ENCODE peak calls at places on chromosome 22, in nine cellular contexts. One of them, this sample, is unnamed.

GRCh38 chr22:49398115-49398514 is 429.6 kb downstream of the BRD1 start:
- DNase-seq in A549: no peak
- DNase-seq in OCI-LY7: no peak
- DNase-seq in IMR-90: no peak
- DNase-seq in PC-9: no peak
- DNase-seq in effector memory CD4-positive, alpha-beta T cell: no peak
- DNase-seq in adrenal gland: no peak
- DNase-seq in H9: peak
- DNase-seq in ovary: no peak
- DNase-seq in this sample: peak

GRCh38 chr22:37079158-37079557 is 27.6 kb downstream of the KCTD17 start:
- DNase-seq in A549: no peak
- DNase-seq in OCI-LY7: no peak
- DNase-seq in IMR-90: no peak
- DNase-seq in PC-9: no peak
- DNase-seq in effector memory CD4-positive, alpha-beta T cell: no peak
- DNase-seq in adrenal gland: no peak
- DNase-seq in H9: no peak
- DNase-seq in ovary: no peak
- DNase-seq in this sample: no peak

GRCh38 chr22:33538277-33538885 is 381.9 kb downstream of the LARGE1 start:
- DNase-seq in A549: no peak
- DNase-seq in OCI-LY7: no peak
- DNase-seq in IMR-90: no peak
- DNase-seq in PC-9: no peak
- DNase-seq in effector memory CD4-positive, alpha-beta T cell: no peak
- DNase-seq in adrenal gland: no peak
- DNase-seq in H9: no peak
- DNase-seq in ovary: no peak
- DNase-seq in this sample: no peak

GRCh38 chr22:49099496-49100124 is 728.1 kb downstream of the BRD1 start:
- DNase-seq in A549: peak
- DNase-seq in OCI-LY7: no peak
- DNase-seq in IMR-90: no peak
- DNase-seq in PC-9: peak
- DNase-seq in effector memory CD4-positive, alpha-beta T cell: no peak
- DNase-seq in adrenal gland: no peak
- DNase-seq in H9: no peak
- DNase-seq in ovary: no peak
- DNase-seq in this sample: no peak

GRCh38 chr22:26428515-26429457 is at the start of gene ASPHD2:
- DNase-seq in A549: peak
- DNase-seq in OCI-LY7: peak
- DNase-seq in IMR-90: peak
- DNase-seq in PC-9: no peak
- DNase-seq in effector memory CD4-positive, alpha-beta T cell: peak
- DNase-seq in adrenal gland: peak
- DNase-seq in H9: peak
- DNase-seq in ovary: peak
- DNase-seq in this sample: peak

GRCh38 chr22:37300551-37301017 is 18.3 kb downstream of the CYTH4 start:
- DNase-seq in A549: no peak
- DNase-seq in OCI-LY7: no peak
- DNase-seq in IMR-90: no peak
- DNase-seq in PC-9: no peak
- DNase-seq in effector memory CD4-positive, alpha-beta T cell: no peak
- DNase-seq in adrenal gland: no peak
- DNase-seq in H9: no peak
- DNase-seq in ovary: no peak
- DNase-seq in this sample: no peak

GRCh38 chr22:32693102-32693501 is 108.4 kb upstream of the TIMP3 start:
- DNase-seq in A549: no peak
- DNase-seq in OCI-LY7: no peak
- DNase-seq in IMR-90: no peak
- DNase-seq in PC-9: peak
- DNase-seq in effector memory CD4-positive, alpha-beta T cell: no peak
- DNase-seq in adrenal gland: no peak
- DNase-seq in H9: no peak
- DNase-seq in ovary: no peak
- DNase-seq in this sample: no peak

GRCh38 chr22:50579752-50580151 is 1.5 kb upstream of the CPT1B start:
- DNase-seq in A549: no peak
- DNase-seq in OCI-LY7: no peak
- DNase-seq in IMR-90: no peak
- DNase-seq in PC-9: no peak
- DNase-seq in effector memory CD4-positive, alpha-beta T cell: no peak
- DNase-seq in adrenal gland: no peak
- DNase-seq in H9: no peak
- DNase-seq in ovary: no peak
- DNase-seq in this sample: no peak

GRCh38 chr22:20567371-20567847 is 60.0 kb downstream of the MED15 start:
- DNase-seq in A549: peak
- DNase-seq in OCI-LY7: no peak
- DNase-seq in IMR-90: peak
- DNase-seq in PC-9: peak
- DNase-seq in effector memory CD4-positive, alpha-beta T cell: no peak
- DNase-seq in adrenal gland: no peak
- DNase-seq in H9: no peak
- DNase-seq in ovary: no peak
- DNase-seq in this sample: no peak

GRCh38 chr22:42966389-42966998 is 48.5 kb downstream of the PACSIN2 start:
- DNase-seq in A549: no peak
- DNase-seq in OCI-LY7: no peak
- DNase-seq in IMR-90: no peak
- DNase-seq in PC-9: no peak
- DNase-seq in effector memory CD4-positive, alpha-beta T cell: no peak
- DNase-seq in adrenal gland: no peak
- DNase-seq in H9: no peak
- DNase-seq in ovary: no peak
- DNase-seq in this sample: no peak

GRCh38 chr22:32533265-32534068 is 58.9 kb downstream of the FBXO7 start:
- DNase-seq in A549: no peak
- DNase-seq in OCI-LY7: no peak
- DNase-seq in IMR-90: peak
- DNase-seq in PC-9: peak
- DNase-seq in effector memory CD4-positive, alpha-beta T cell: no peak
- DNase-seq in adrenal gland: no peak
- DNase-seq in H9: no peak
- DNase-seq in ovary: no peak
- DNase-seq in this sample: no peak

GRCh38 chr22:17703811-17704210 is 65.3 kb downstream of the BCL2L13 start:
- DNase-seq in A549: no peak
- DNase-seq in OCI-LY7: no peak
- DNase-seq in IMR-90: peak
- DNase-seq in PC-9: no peak
- DNase-seq in effector memory CD4-positive, alpha-beta T cell: no peak
- DNase-seq in adrenal gland: no peak
- DNase-seq in H9: no peak
- DNase-seq in ovary: no peak
- DNase-seq in this sample: no peak

GRCh38 chr22:27641049-27641790 is 160.3 kb downstream of the MN1 start:
- DNase-seq in A549: no peak
- DNase-seq in OCI-LY7: no peak
- DNase-seq in IMR-90: peak
- DNase-seq in PC-9: no peak
- DNase-seq in effector memory CD4-positive, alpha-beta T cell: no peak
- DNase-seq in adrenal gland: no peak
- DNase-seq in H9: no peak
- DNase-seq in ovary: no peak
- DNase-seq in this sample: no peak

GRCh38 chr22:39148727-39149535 is 3.5 kb downstream of the CBX7 start:
- DNase-seq in A549: no peak
- DNase-seq in OCI-LY7: peak
- DNase-seq in IMR-90: no peak
- DNase-seq in PC-9: no peak
- DNase-seq in effector memory CD4-positive, alpha-beta T cell: peak
- DNase-seq in adrenal gland: peak
- DNase-seq in H9: peak
- DNase-seq in ovary: peak
- DNase-seq in this sample: no peak

GRCh38 chr22:43639228-43639948 is 172.7 kb downstream of the EFCAB6 start:
- DNase-seq in A549: no peak
- DNase-seq in OCI-LY7: no peak
- DNase-seq in IMR-90: no peak
- DNase-seq in PC-9: no peak
- DNase-seq in effector memory CD4-positive, alpha-beta T cell: no peak
- DNase-seq in adrenal gland: no peak
- DNase-seq in H9: no peak
- DNase-seq in ovary: no peak
- DNase-seq in this sample: no peak

GRCh38 chr22:32050678-32051515 is 7.8 kb downstream of the SLC5A1 start:
- DNase-seq in A549: peak
- DNase-seq in OCI-LY7: no peak
- DNase-seq in IMR-90: peak
- DNase-seq in PC-9: peak
- DNase-seq in effector memory CD4-positive, alpha-beta T cell: peak
- DNase-seq in adrenal gland: peak
- DNase-seq in H9: peak
- DNase-seq in ovary: no peak
- DNase-seq in this sample: peak

GRCh38 chr22:38572065-38572464 is 2.1 kb upstream of the DMC1 start:
- DNase-seq in A549: peak
- DNase-seq in OCI-LY7: peak
- DNase-seq in IMR-90: peak
- DNase-seq in PC-9: peak
- DNase-seq in effector memory CD4-positive, alpha-beta T cell: no peak
- DNase-seq in adrenal gland: peak
- DNase-seq in H9: no peak
- DNase-seq in ovary: peak
- DNase-seq in this sample: peak

DNA sequence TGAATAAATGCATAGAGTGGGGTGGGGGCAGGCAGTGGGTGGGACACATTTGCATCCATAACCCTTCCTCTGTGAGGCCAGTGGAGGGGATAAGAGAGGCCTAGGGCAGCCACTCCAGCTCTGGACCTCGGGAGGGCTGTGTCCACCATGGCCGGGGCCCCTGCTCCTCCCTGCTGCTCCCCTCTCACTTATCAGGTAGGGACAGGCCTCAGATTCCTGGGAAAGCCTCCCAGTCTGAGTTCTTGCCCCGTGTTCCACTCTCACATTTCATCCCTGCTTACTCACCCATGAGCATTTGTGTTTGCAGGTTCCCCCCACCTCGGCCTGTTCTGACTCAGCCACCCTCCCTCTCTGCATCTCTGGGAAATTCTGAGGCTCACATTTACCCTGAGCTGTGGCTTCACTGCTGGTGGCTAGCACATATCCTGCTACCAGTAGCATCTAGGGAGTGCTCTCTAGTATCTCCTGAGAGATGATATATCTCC is 128.7 kb upstream of the TOP3B start:
- DNase-seq in A549: peak
- DNase-seq in OCI-LY7: peak
- DNase-seq in IMR-90: peak
- DNase-seq in PC-9: no peak
- DNase-seq in effector memory CD4-positive, alpha-beta T cell: no peak
- DNase-seq in adrenal gland: no peak
- DNase-seq in H9: no peak
- DNase-seq in ovary: no peak
- DNase-seq in this sample: no peak
- H3K27ac ChIP-seq in A549: peak
- H3K27ac ChIP-seq in OCI-LY7: peak
- H3K27ac ChIP-seq in IMR-90: peak
- H3K27ac ChIP-seq in PC-9: no peak
- H3K27ac ChIP-seq in effector memory CD4-positive, alpha-beta T cell: no peak
- H3K27ac ChIP-seq in adrenal gland: no peak
- H3K27ac ChIP-seq in H9: no peak
- H3K27ac ChIP-seq in ovary: no peak
- H3K27ac ChIP-seq in this sample: no peak

GRCh38 chr22:41512421-41513194 is 31.7 kb downstream of the POLR3H start:
- DNase-seq in A549: peak
- DNase-seq in OCI-LY7: no peak
- DNase-seq in IMR-90: peak
- DNase-seq in PC-9: peak
- DNase-seq in effector memory CD4-positive, alpha-beta T cell: no peak
- DNase-seq in adrenal gland: peak
- DNase-seq in H9: peak
- DNase-seq in ovary: peak
- DNase-seq in this sample: no peak
- H3K27ac ChIP-seq in A549: peak
- H3K27ac ChIP-seq in OCI-LY7: no peak
- H3K27ac ChIP-seq in IMR-90: peak
- H3K27ac ChIP-seq in PC-9: peak
- H3K27ac ChIP-seq in effector memory CD4-positive, alpha-beta T cell: no peak
- H3K27ac ChIP-seq in adrenal gland: peak
- H3K27ac ChIP-seq in H9: no peak
- H3K27ac ChIP-seq in ovary: peak
- H3K27ac ChIP-seq in this sample: peak

DNA sequence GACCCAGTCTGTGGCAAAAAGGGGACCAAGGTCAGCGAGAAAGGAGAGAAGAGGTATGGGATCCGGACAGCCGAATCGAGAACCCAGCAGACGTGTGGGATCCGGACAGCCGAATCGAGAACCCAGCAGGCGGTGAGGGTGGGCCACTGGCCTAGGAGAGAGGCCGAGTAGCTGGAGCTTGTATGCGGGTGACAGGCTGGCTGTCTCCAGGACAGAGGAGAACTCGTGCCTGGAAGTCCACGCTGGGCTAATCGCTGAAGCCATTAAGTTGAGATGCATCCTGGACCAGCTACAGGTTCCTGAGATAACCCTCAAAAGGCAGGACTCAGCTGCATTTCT is 6.0 kb downstream of the CERK start:
- DNase-seq in A549: no peak
- DNase-seq in OCI-LY7: no peak
- DNase-seq in IMR-90: no peak
- DNase-seq in PC-9: no peak
- DNase-seq in effector memory CD4-positive, alpha-beta T cell: no peak
- DNase-seq in adrenal gland: no peak
- DNase-seq in H9: no peak
- DNase-seq in ovary: no peak
- DNase-seq in this sample: no peak
- H3K27ac ChIP-seq in A549: no peak
- H3K27ac ChIP-seq in OCI-LY7: no peak
- H3K27ac ChIP-seq in IMR-90: no peak
- H3K27ac ChIP-seq in PC-9: no peak
- H3K27ac ChIP-seq in effector memory CD4-positive, alpha-beta T cell: peak
- H3K27ac ChIP-seq in adrenal gland: peak
- H3K27ac ChIP-seq in H9: no peak
- H3K27ac ChIP-seq in ovary: no peak
- H3K27ac ChIP-seq in this sample: peak

DNA sequence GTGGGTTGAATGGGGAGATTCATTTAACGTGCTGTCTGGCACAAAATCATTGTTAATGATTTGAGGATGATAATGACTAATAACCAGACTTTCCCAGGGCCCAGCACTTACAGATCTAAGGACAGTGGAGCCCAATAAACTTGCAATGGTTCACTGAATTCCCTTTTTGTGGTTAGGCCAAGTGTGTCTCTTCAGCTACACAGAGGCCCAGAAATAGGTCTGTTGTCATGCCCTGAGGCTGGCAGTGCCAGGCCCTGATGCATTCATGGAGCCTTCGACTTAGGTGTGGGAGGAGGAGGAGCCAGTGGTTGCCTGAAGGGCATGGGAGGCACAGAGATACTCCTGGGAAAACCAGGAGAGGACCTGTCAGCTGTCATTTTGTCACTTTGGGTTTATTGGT is 56.1 kb downstream of the KIAA1671 start:
- DNase-seq in A549: peak
- DNase-seq in OCI-LY7: no peak
- DNase-seq in IMR-90: no peak
- DNase-seq in PC-9: peak
- DNase-seq in effector memory CD4-positive, alpha-beta T cell: no peak
- DNase-seq in adrenal gland: no peak
- DNase-seq in H9: no peak
- DNase-seq in ovary: no peak
- DNase-seq in this sample: no peak
- H3K27ac ChIP-seq in A549: no peak
- H3K27ac ChIP-seq in OCI-LY7: no peak
- H3K27ac ChIP-seq in IMR-90: no peak
- H3K27ac ChIP-seq in PC-9: no peak
- H3K27ac ChIP-seq in effector memory CD4-positive, alpha-beta T cell: no peak
- H3K27ac ChIP-seq in adrenal gland: peak
- H3K27ac ChIP-seq in H9: no peak
- H3K27ac ChIP-seq in ovary: no peak
- H3K27ac ChIP-seq in this sample: no peak

GRCh38 chr22:29353860-29354259 is 34.5 kb downstream of the AP1B1 start:
- DNase-seq in A549: no peak
- DNase-seq in OCI-LY7: no peak
- DNase-seq in IMR-90: no peak
- DNase-seq in PC-9: no peak
- DNase-seq in effector memory CD4-positive, alpha-beta T cell: no peak
- DNase-seq in adrenal gland: no peak
- DNase-seq in H9: no peak
- DNase-seq in ovary: no peak
- DNase-seq in this sample: no peak
- H3K27ac ChIP-seq in A549: no peak
- H3K27ac ChIP-seq in OCI-LY7: no peak
- H3K27ac ChIP-seq in IMR-90: no peak
- H3K27ac ChIP-seq in PC-9: no peak
- H3K27ac ChIP-seq in effector memory CD4-positive, alpha-beta T cell: no peak
- H3K27ac ChIP-seq in adrenal gland: no peak
- H3K27ac ChIP-seq in H9: no peak
- H3K27ac ChIP-seq in ovary: no peak
- H3K27ac ChIP-seq in this sample: no peak